ENCODE peak calls at places on chromosomes 5 and 9, in nine cellular contexts. One of them, this sample, is unnamed.

GRCh38 chr5:56638768-56639238 is 176.5 kb upstream of the MAP3K1 start:
- DNase-seq in brain microvascular endothelial cell: no peak
- DNase-seq in mammary epithelial cell: peak
- DNase-seq in neural progenitor cell: no peak
- DNase-seq in heart right ventricle: no peak
- DNase-seq in esophagus squamous epithelium: no peak
- DNase-seq in psoas muscle: no peak
- DNase-seq in astrocyte: no peak
- DNase-seq in lung: no peak
- DNase-seq in this sample: no peak

GRCh38 chr5:55691265-55692105 is 20.6 kb downstream of the SLC38A9 start:
- DNase-seq in brain microvascular endothelial cell: no peak
- DNase-seq in mammary epithelial cell: peak
- DNase-seq in neural progenitor cell: no peak
- DNase-seq in heart right ventricle: no peak
- DNase-seq in esophagus squamous epithelium: no peak
- DNase-seq in psoas muscle: no peak
- DNase-seq in astrocyte: peak
- DNase-seq in lung: no peak
- DNase-seq in this sample: peak

GRCh38 chr5:122753500-122753899 is 21.4 kb upstream of the SNX2 start:
- DNase-seq in brain microvascular endothelial cell: no peak
- DNase-seq in mammary epithelial cell: no peak
- DNase-seq in neural progenitor cell: no peak
- DNase-seq in heart right ventricle: no peak
- DNase-seq in esophagus squamous epithelium: no peak
- DNase-seq in psoas muscle: no peak
- DNase-seq in astrocyte: no peak
- DNase-seq in lung: no peak
- DNase-seq in this sample: no peak

GRCh38 chr5:149837680-149838269 is 106.8 kb downstream of the PDE6A start:
- DNase-seq in brain microvascular endothelial cell: peak
- DNase-seq in mammary epithelial cell: peak
- DNase-seq in neural progenitor cell: peak
- DNase-seq in heart right ventricle: peak
- DNase-seq in esophagus squamous epithelium: no peak
- DNase-seq in psoas muscle: peak
- DNase-seq in astrocyte: peak
- DNase-seq in lung: no peak
- DNase-seq in this sample: peak

GRCh38 chr9:70083429-70083828 is 39.8 kb downstream of the MAMDC2 start:
- DNase-seq in brain microvascular endothelial cell: no peak
- DNase-seq in mammary epithelial cell: peak
- DNase-seq in neural progenitor cell: peak
- DNase-seq in heart right ventricle: no peak
- DNase-seq in esophagus squamous epithelium: no peak
- DNase-seq in psoas muscle: no peak
- DNase-seq in astrocyte: peak
- DNase-seq in lung: no peak
- DNase-seq in this sample: peak

GRCh38 chr9:7782390-7783120 is 17.0 kb downstream of the DMAC1 start:
- DNase-seq in brain microvascular endothelial cell: no peak
- DNase-seq in mammary epithelial cell: no peak
- DNase-seq in neural progenitor cell: no peak
- DNase-seq in heart right ventricle: no peak
- DNase-seq in esophagus squamous epithelium: no peak
- DNase-seq in psoas muscle: no peak
- DNase-seq in astrocyte: no peak
- DNase-seq in lung: no peak
- DNase-seq in this sample: no peak

GRCh38 chr9:123568691-123569342 is 212.8 kb downstream of the CRB2 start:
- DNase-seq in brain microvascular endothelial cell: no peak
- DNase-seq in mammary epithelial cell: no peak
- DNase-seq in neural progenitor cell: no peak
- DNase-seq in heart right ventricle: no peak
- DNase-seq in esophagus squamous epithelium: no peak
- DNase-seq in psoas muscle: no peak
- DNase-seq in astrocyte: peak
- DNase-seq in lung: no peak
- DNase-seq in this sample: no peak

GRCh38 chr5:23064710-23065109 is 211.6 kb upstream of the CDH12 start:
- DNase-seq in brain microvascular endothelial cell: no peak
- DNase-seq in mammary epithelial cell: no peak
- DNase-seq in neural progenitor cell: no peak
- DNase-seq in heart right ventricle: no peak
- DNase-seq in esophagus squamous epithelium: no peak
- DNase-seq in psoas muscle: no peak
- DNase-seq in astrocyte: no peak
- DNase-seq in lung: no peak
- DNase-seq in this sample: peak

GRCh38 chr9:131398204-131398603 is 4.3 kb downstream of the PRRC2B start:
- DNase-seq in brain microvascular endothelial cell: no peak
- DNase-seq in mammary epithelial cell: peak
- DNase-seq in neural progenitor cell: no peak
- DNase-seq in heart right ventricle: peak
- DNase-seq in esophagus squamous epithelium: no peak
- DNase-seq in psoas muscle: no peak
- DNase-seq in astrocyte: peak
- DNase-seq in lung: peak
- DNase-seq in this sample: no peak

GRCh38 chr5:34803974-34804373 is 35.0 kb upstream of the TTC23L start:
- DNase-seq in brain microvascular endothelial cell: no peak
- DNase-seq in mammary epithelial cell: no peak
- DNase-seq in neural progenitor cell: no peak
- DNase-seq in heart right ventricle: no peak
- DNase-seq in esophagus squamous epithelium: no peak
- DNase-seq in psoas muscle: no peak
- DNase-seq in astrocyte: no peak
- DNase-seq in lung: no peak
- DNase-seq in this sample: no peak

GRCh38 chr5:1554410-1554967 is 30.7 kb upstream of the LPCAT1 start:
- DNase-seq in brain microvascular endothelial cell: no peak
- DNase-seq in mammary epithelial cell: no peak
- DNase-seq in neural progenitor cell: no peak
- DNase-seq in heart right ventricle: no peak
- DNase-seq in esophagus squamous epithelium: no peak
- DNase-seq in psoas muscle: no peak
- DNase-seq in astrocyte: no peak
- DNase-seq in lung: peak
- DNase-seq in this sample: no peak

GRCh38 chr9:127734247-127734746 is 797 bp downstream of the TOR2A start:
- DNase-seq in brain microvascular endothelial cell: no peak
- DNase-seq in mammary epithelial cell: no peak
- DNase-seq in neural progenitor cell: no peak
- DNase-seq in heart right ventricle: no peak
- DNase-seq in esophagus squamous epithelium: no peak
- DNase-seq in psoas muscle: no peak
- DNase-seq in astrocyte: no peak
- DNase-seq in lung: no peak
- DNase-seq in this sample: no peak

GRCh38 chr5:135377751-135378680 is 21.0 kb downstream of the MACROH2A1 start:
- DNase-seq in brain microvascular endothelial cell: no peak
- DNase-seq in mammary epithelial cell: peak
- DNase-seq in neural progenitor cell: no peak
- DNase-seq in heart right ventricle: no peak
- DNase-seq in esophagus squamous epithelium: no peak
- DNase-seq in psoas muscle: no peak
- DNase-seq in astrocyte: no peak
- DNase-seq in lung: no peak
- DNase-seq in this sample: no peak

GRCh38 chr5:124741711-124742496 is 4.5 kb downstream of the ZNF608 start:
- DNase-seq in brain microvascular endothelial cell: peak
- DNase-seq in mammary epithelial cell: peak
- DNase-seq in neural progenitor cell: peak
- DNase-seq in heart right ventricle: no peak
- DNase-seq in esophagus squamous epithelium: no peak
- DNase-seq in psoas muscle: no peak
- DNase-seq in astrocyte: peak
- DNase-seq in lung: no peak
- DNase-seq in this sample: peak

GRCh38 chr5:32848681-32849080 is 137.6 kb downstream of the NPR3 start:
- DNase-seq in brain microvascular endothelial cell: no peak
- DNase-seq in mammary epithelial cell: no peak
- DNase-seq in neural progenitor cell: no peak
- DNase-seq in heart right ventricle: no peak
- DNase-seq in esophagus squamous epithelium: no peak
- DNase-seq in psoas muscle: no peak
- DNase-seq in astrocyte: peak
- DNase-seq in lung: no peak
- DNase-seq in this sample: no peak

GRCh38 chr5:120538644-120539043 is 74.5 kb downstream of the PRR16 start:
- DNase-seq in brain microvascular endothelial cell: peak
- DNase-seq in mammary epithelial cell: peak
- DNase-seq in neural progenitor cell: no peak
- DNase-seq in heart right ventricle: no peak
- DNase-seq in esophagus squamous epithelium: no peak
- DNase-seq in psoas muscle: no peak
- DNase-seq in astrocyte: peak
- DNase-seq in lung: no peak
- DNase-seq in this sample: no peak

GRCh38 chr5:179749857-179750508 is 17.4 kb downstream of the MAML1 start:
- DNase-seq in brain microvascular endothelial cell: no peak
- DNase-seq in mammary epithelial cell: no peak
- DNase-seq in neural progenitor cell: no peak
- DNase-seq in heart right ventricle: no peak
- DNase-seq in esophagus squamous epithelium: no peak
- DNase-seq in psoas muscle: no peak
- DNase-seq in astrocyte: no peak
- DNase-seq in lung: no peak
- DNase-seq in this sample: no peak

GRCh38 chr9:33123632-33124031 is 43.5 kb downstream of the B4GALT1 start:
- DNase-seq in brain microvascular endothelial cell: no peak
- DNase-seq in mammary epithelial cell: no peak
- DNase-seq in neural progenitor cell: no peak
- DNase-seq in heart right ventricle: no peak
- DNase-seq in esophagus squamous epithelium: no peak
- DNase-seq in psoas muscle: no peak
- DNase-seq in astrocyte: no peak
- DNase-seq in lung: no peak
- DNase-seq in this sample: no peak

GRCh38 chr9:111979561-111979960 is 82.9 kb downstream of the UGCG start:
- DNase-seq in brain microvascular endothelial cell: no peak
- DNase-seq in mammary epithelial cell: no peak
- DNase-seq in neural progenitor cell: no peak
- DNase-seq in heart right ventricle: no peak
- DNase-seq in esophagus squamous epithelium: no peak
- DNase-seq in psoas muscle: no peak
- DNase-seq in astrocyte: no peak
- DNase-seq in lung: no peak
- DNase-seq in this sample: no peak

GRCh38 chr9:33040792-33041458 is 15.9 kb downstream of the DNAJA1 start:
- DNase-seq in brain microvascular endothelial cell: no peak
- DNase-seq in mammary epithelial cell: no peak
- DNase-seq in neural progenitor cell: no peak
- DNase-seq in heart right ventricle: no peak
- DNase-seq in esophagus squamous epithelium: no peak
- DNase-seq in psoas muscle: no peak
- DNase-seq in astrocyte: no peak
- DNase-seq in lung: no peak
- DNase-seq in this sample: no peak

GRCh38 chr5:21709766-21710165 is 1143.4 kb downstream of the CDH12 start:
- DNase-seq in brain microvascular endothelial cell: no peak
- DNase-seq in mammary epithelial cell: no peak
- DNase-seq in neural progenitor cell: no peak
- DNase-seq in heart right ventricle: no peak
- DNase-seq in esophagus squamous epithelium: no peak
- DNase-seq in psoas muscle: no peak
- DNase-seq in astrocyte: no peak
- DNase-seq in lung: no peak
- DNase-seq in this sample: no peak

GRCh38 chr9:98502976-98503325 is 205.8 kb downstream of the GABBR2 start:
- DNase-seq in brain microvascular endothelial cell: peak
- DNase-seq in mammary epithelial cell: no peak
- DNase-seq in neural progenitor cell: no peak
- DNase-seq in heart right ventricle: no peak
- DNase-seq in esophagus squamous epithelium: no peak
- DNase-seq in psoas muscle: no peak
- DNase-seq in astrocyte: peak
- DNase-seq in lung: peak
- DNase-seq in this sample: peak

GRCh38 chr5:92922231-92922967 is 658.6 kb downstream of the NR2F1-AS1 start:
- DNase-seq in brain microvascular endothelial cell: no peak
- DNase-seq in mammary epithelial cell: no peak
- DNase-seq in neural progenitor cell: peak
- DNase-seq in heart right ventricle: no peak
- DNase-seq in esophagus squamous epithelium: no peak
- DNase-seq in psoas muscle: no peak
- DNase-seq in astrocyte: no peak
- DNase-seq in lung: no peak
- DNase-seq in this sample: no peak
- TF ChIP-seq CTCF in brain microvascular endothelial cell: no peak
- TF ChIP-seq CTCF in mammary epithelial cell: no peak
- TF ChIP-seq CTCF in neural progenitor cell: no peak
- TF ChIP-seq CTCF in heart right ventricle: no peak
- TF ChIP-seq CTCF in esophagus squamous epithelium: no peak
- TF ChIP-seq CTCF in psoas muscle: no peak
- TF ChIP-seq CTCF in astrocyte: no peak
- TF ChIP-seq CTCF in lung: no peak
- TF ChIP-seq CTCF in this sample: no peak

GRCh38 chr5:172892713-172893112 is 58.7 kb downstream of the ERGIC1 start:
- DNase-seq in brain microvascular endothelial cell: no peak
- DNase-seq in mammary epithelial cell: no peak
- DNase-seq in neural progenitor cell: no peak
- DNase-seq in heart right ventricle: no peak
- DNase-seq in esophagus squamous epithelium: no peak
- DNase-seq in psoas muscle: peak
- DNase-seq in astrocyte: no peak
- DNase-seq in lung: no peak
- DNase-seq in this sample: no peak
- H3K27ac ChIP-seq in brain microvascular endothelial cell: peak
- H3K27ac ChIP-seq in mammary epithelial cell: no peak
- H3K27ac ChIP-seq in neural progenitor cell: no peak
- H3K27ac ChIP-seq in heart right ventricle: peak
- H3K27ac ChIP-seq in esophagus squamous epithelium: peak
- H3K27ac ChIP-seq in psoas muscle: peak
- H3K27ac ChIP-seq in astrocyte: peak
- H3K27ac ChIP-seq in lung: peak
- H3K27ac ChIP-seq in this sample: peak

GRCh38 chr9:83920469-83920941 is 727 bp downstream of the KIF27 start:
- DNase-seq in brain microvascular endothelial cell: no peak
- DNase-seq in mammary epithelial cell: peak
- DNase-seq in neural progenitor cell: no peak
- DNase-seq in heart right ventricle: no peak
- DNase-seq in esophagus squamous epithelium: no peak
- DNase-seq in psoas muscle: no peak
- DNase-seq in astrocyte: peak
- DNase-seq in lung: no peak
- DNase-seq in this sample: no peak
- TF ChIP-seq CTCF in brain microvascular endothelial cell: peak
- TF ChIP-seq CTCF in mammary epithelial cell: peak
- TF ChIP-seq CTCF in neural progenitor cell: no peak
- TF ChIP-seq CTCF in heart right ventricle: peak
- TF ChIP-seq CTCF in esophagus squamous epithelium: no peak
- TF ChIP-seq CTCF in psoas muscle: no peak
- TF ChIP-seq CTCF in astrocyte: peak
- TF ChIP-seq CTCF in lung: no peak
- TF ChIP-seq CTCF in this sample: no peak

DNA sequence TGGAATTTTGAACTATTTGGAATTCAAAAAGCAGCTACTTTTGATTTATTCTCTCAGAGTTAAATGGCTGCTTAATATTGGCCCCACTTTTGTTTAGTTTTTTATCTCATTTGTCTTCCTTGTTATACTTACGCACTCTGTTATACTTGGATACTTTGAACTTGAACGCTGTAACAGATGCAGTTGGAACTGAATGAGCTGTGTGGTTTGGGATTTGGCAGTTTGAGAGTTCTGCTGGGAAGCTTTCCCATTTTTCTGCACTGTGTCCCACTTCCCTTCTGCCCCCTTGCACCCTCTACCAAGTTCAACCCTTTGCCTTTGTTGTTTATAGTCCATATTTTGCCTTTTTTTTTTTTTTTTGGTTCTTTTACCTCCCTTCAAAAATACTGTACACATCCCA is 3.8 kb downstream of the RHOBTB3 start:
- DNase-seq in brain microvascular endothelial cell: no peak
- DNase-seq in mammary epithelial cell: no peak
- DNase-seq in neural progenitor cell: no peak
- DNase-seq in heart right ventricle: no peak
- DNase-seq in esophagus squamous epithelium: no peak
- DNase-seq in psoas muscle: no peak
- DNase-seq in astrocyte: peak
- DNase-seq in lung: no peak
- DNase-seq in this sample: no peak
- H3K27ac ChIP-seq in brain microvascular endothelial cell: no peak
- H3K27ac ChIP-seq in mammary epithelial cell: no peak
- H3K27ac ChIP-seq in neural progenitor cell: no peak
- H3K27ac ChIP-seq in heart right ventricle: peak
- H3K27ac ChIP-seq in esophagus squamous epithelium: no peak
- H3K27ac ChIP-seq in psoas muscle: peak
- H3K27ac ChIP-seq in astrocyte: peak
- H3K27ac ChIP-seq in lung: no peak
- H3K27ac ChIP-seq in this sample: no peak